ENCODE peak calls at places on chromosome 16, in six cellular contexts. One of them, this sample, is unnamed.
A peak's percentile ranks its signal among the peaks of the same experiment; 100 is the strongest.

GRCh38 chr16:27324851-27325301 is 11.1 kb downstream of the IL4R start:
- DNase-seq in PC-3: no peak
- DNase-seq in H1: peak; percentile 51
- DNase-seq in CD4-positive, alpha-beta T cell: no peak
- DNase-seq in fibroblast of mammary gland: no peak
- DNase-seq in lower lobe of right lung: no peak
- DNase-seq in this sample: no peak

GRCh38 chr16:55561319-55561848 is 5.1 kb upstream of the CAPNS2 start:
- DNase-seq in PC-3: no peak
- DNase-seq in H1: no peak
- DNase-seq in CD4-positive, alpha-beta T cell: no peak
- DNase-seq in fibroblast of mammary gland: no peak
- DNase-seq in lower lobe of right lung: no peak
- DNase-seq in this sample: no peak

GRCh38 chr16:16067127-16067526 is 117.7 kb downstream of the ABCC1 start:
- DNase-seq in PC-3: no peak
- DNase-seq in H1: no peak
- DNase-seq in CD4-positive, alpha-beta T cell: no peak
- DNase-seq in fibroblast of mammary gland: no peak
- DNase-seq in lower lobe of right lung: no peak
- DNase-seq in this sample: no peak

GRCh38 chr16:76278976-76279375 is 1.8 kb downstream of the CNTNAP4 start:
- DNase-seq in PC-3: peak; percentile 20
- DNase-seq in H1: no peak
- DNase-seq in CD4-positive, alpha-beta T cell: no peak
- DNase-seq in fibroblast of mammary gland: peak; percentile 70
- DNase-seq in lower lobe of right lung: no peak
- DNase-seq in this sample: no peak

GRCh38 chr16:70419384-70420327 is 19.2 kb downstream of the ST3GAL2 start:
- DNase-seq in PC-3: no peak
- DNase-seq in H1: no peak
- DNase-seq in CD4-positive, alpha-beta T cell: no peak
- DNase-seq in fibroblast of mammary gland: no peak
- DNase-seq in lower lobe of right lung: no peak
- DNase-seq in this sample: no peak

GRCh38 chr16:65154321-65154720 is 32.5 kb upstream of the CDH11 start:
- DNase-seq in PC-3: no peak
- DNase-seq in H1: no peak
- DNase-seq in CD4-positive, alpha-beta T cell: no peak
- DNase-seq in fibroblast of mammary gland: no peak
- DNase-seq in lower lobe of right lung: no peak
- DNase-seq in this sample: no peak

GRCh38 chr16:72876221-72876620 is 171.7 kb downstream of the ZFHX3 start:
- DNase-seq in PC-3: no peak
- DNase-seq in H1: no peak
- DNase-seq in CD4-positive, alpha-beta T cell: no peak
- DNase-seq in fibroblast of mammary gland: peak; percentile 85
- DNase-seq in lower lobe of right lung: peak; percentile 67
- DNase-seq in this sample: peak; percentile 39

GRCh38 chr16:80599466-80599865 is 58.7 kb downstream of the DYNLRB2 start:
- DNase-seq in PC-3: peak; percentile 78
- DNase-seq in H1: no peak
- DNase-seq in CD4-positive, alpha-beta T cell: no peak
- DNase-seq in fibroblast of mammary gland: peak; percentile 70
- DNase-seq in lower lobe of right lung: no peak
- DNase-seq in this sample: no peak

GRCh38 chr16:90000733-90001427 is 18.4 kb downstream of the DBNDD1 start:
- DNase-seq in PC-3: no peak
- DNase-seq in H1: no peak
- DNase-seq in CD4-positive, alpha-beta T cell: no peak
- DNase-seq in fibroblast of mammary gland: no peak
- DNase-seq in lower lobe of right lung: no peak
- DNase-seq in this sample: no peak

GRCh38 chr16:67915831-67916723 is 15.6 kb downstream of the CTRL start:
- DNase-seq in PC-3: no peak
- DNase-seq in H1: no peak
- DNase-seq in CD4-positive, alpha-beta T cell: no peak
- DNase-seq in fibroblast of mammary gland: no peak
- DNase-seq in lower lobe of right lung: no peak
- DNase-seq in this sample: no peak

GRCh38 chr16:88781140-88782077 is 3.6 kb downstream of the PIEZO1 start:
- DNase-seq in PC-3: peak; percentile 30
- DNase-seq in H1: no peak
- DNase-seq in CD4-positive, alpha-beta T cell: peak; percentile 40
- DNase-seq in fibroblast of mammary gland: no peak
- DNase-seq in lower lobe of right lung: peak; percentile 85
- DNase-seq in this sample: peak; percentile 78

GRCh38 chr16:57277586-57277985 is 6.9 kb downstream of the PLLP start:
- DNase-seq in PC-3: peak; percentile 96
- DNase-seq in H1: no peak
- DNase-seq in CD4-positive, alpha-beta T cell: peak; percentile 42
- DNase-seq in fibroblast of mammary gland: peak; percentile 60
- DNase-seq in lower lobe of right lung: peak; percentile 53
- DNase-seq in this sample: no peak

GRCh38 chr16:71995038-71995437 is 5.2 kb downstream of the PKD1L3 start:
- DNase-seq in PC-3: no peak
- DNase-seq in H1: no peak
- DNase-seq in CD4-positive, alpha-beta T cell: no peak
- DNase-seq in fibroblast of mammary gland: no peak
- DNase-seq in lower lobe of right lung: no peak
- DNase-seq in this sample: no peak

GRCh38 chr16:48556913-48557351 is 53.0 kb downstream of the N4BP1 start:
- DNase-seq in PC-3: peak; percentile 67
- DNase-seq in H1: no peak
- DNase-seq in CD4-positive, alpha-beta T cell: no peak
- DNase-seq in fibroblast of mammary gland: peak; percentile 88
- DNase-seq in lower lobe of right lung: no peak
- DNase-seq in this sample: peak; percentile 28

GRCh38 chr16:81530814-81531213 is 86.2 kb downstream of the CMIP start:
- DNase-seq in PC-3: no peak
- DNase-seq in H1: no peak
- DNase-seq in CD4-positive, alpha-beta T cell: no peak
- DNase-seq in fibroblast of mammary gland: no peak
- DNase-seq in lower lobe of right lung: peak; percentile 5
- DNase-seq in this sample: no peak

GRCh38 chr16:89642574-89642973 is 14.9 kb downstream of the CHMP1A start:
- DNase-seq in PC-3: no peak
- DNase-seq in H1: no peak
- DNase-seq in CD4-positive, alpha-beta T cell: no peak
- DNase-seq in fibroblast of mammary gland: no peak
- DNase-seq in lower lobe of right lung: no peak
- DNase-seq in this sample: no peak

GRCh38 chr16:80583466-80583865 is 42.7 kb downstream of the DYNLRB2 start:
- DNase-seq in PC-3: peak; percentile 64
- DNase-seq in H1: no peak
- DNase-seq in CD4-positive, alpha-beta T cell: no peak
- DNase-seq in fibroblast of mammary gland: peak; percentile 78
- DNase-seq in lower lobe of right lung: no peak
- DNase-seq in this sample: no peak

GRCh38 chr16:73040136-73040535 is 7.8 kb downstream of the ZFHX3 start:
- DNase-seq in PC-3: no peak
- DNase-seq in H1: no peak
- DNase-seq in CD4-positive, alpha-beta T cell: no peak
- DNase-seq in fibroblast of mammary gland: no peak
- DNase-seq in lower lobe of right lung: no peak
- DNase-seq in this sample: no peak

GRCh38 chr16:21218135-21218534 is 6.8 kb upstream of the ZP2 start:
- DNase-seq in PC-3: no peak
- DNase-seq in H1: no peak
- DNase-seq in CD4-positive, alpha-beta T cell: no peak
- DNase-seq in fibroblast of mammary gland: no peak
- DNase-seq in lower lobe of right lung: no peak
- DNase-seq in this sample: no peak

GRCh38 chr16:83624436-83625120 is 183.2 kb upstream of the HSBP1 start:
- DNase-seq in PC-3: no peak
- DNase-seq in H1: peak; percentile 41
- DNase-seq in CD4-positive, alpha-beta T cell: no peak
- DNase-seq in fibroblast of mammary gland: no peak
- DNase-seq in lower lobe of right lung: no peak
- DNase-seq in this sample: no peak

GRCh38 chr16:28097500-28097899 is 34.0 kb upstream of the GSG1L start:
- DNase-seq in PC-3: no peak
- DNase-seq in H1: no peak
- DNase-seq in CD4-positive, alpha-beta T cell: no peak
- DNase-seq in fibroblast of mammary gland: no peak
- DNase-seq in lower lobe of right lung: peak; percentile 24
- DNase-seq in this sample: no peak

GRCh38 chr16:48629531-48629930 is 19.6 kb upstream of the N4BP1 start:
- DNase-seq in PC-3: no peak
- DNase-seq in H1: peak; percentile 36
- DNase-seq in CD4-positive, alpha-beta T cell: no peak
- DNase-seq in fibroblast of mammary gland: no peak
- DNase-seq in lower lobe of right lung: no peak
- DNase-seq in this sample: no peak

GRCh38 chr16:29862383-29862883 is 593 bp downstream of the CDIPT start:
- DNase-seq in PC-3: peak; percentile 5
- DNase-seq in H1: no peak
- DNase-seq in CD4-positive, alpha-beta T cell: no peak
- DNase-seq in fibroblast of mammary gland: no peak
- DNase-seq in lower lobe of right lung: no peak
- DNase-seq in this sample: no peak

GRCh38 chr16:12160815-12161550 is 184.4 kb downstream of the SNX29 start:
- DNase-seq in PC-3: no peak
- DNase-seq in H1: no peak
- DNase-seq in CD4-positive, alpha-beta T cell: no peak
- DNase-seq in fibroblast of mammary gland: no peak
- DNase-seq in lower lobe of right lung: no peak
- DNase-seq in this sample: peak; percentile 54

GRCh38 chr16:76579277-76579676 is 302.1 kb downstream of the CNTNAP4 start:
- DNase-seq in PC-3: no peak
- DNase-seq in H1: no peak
- DNase-seq in CD4-positive, alpha-beta T cell: no peak
- DNase-seq in fibroblast of mammary gland: no peak
- DNase-seq in lower lobe of right lung: no peak
- DNase-seq in this sample: no peak

GRCh38 chr16:55543470-55543869 is 23.0 kb upstream of the CAPNS2 start:
- DNase-seq in PC-3: peak; percentile 37
- DNase-seq in H1: no peak
- DNase-seq in CD4-positive, alpha-beta T cell: no peak
- DNase-seq in fibroblast of mammary gland: peak; percentile 63
- DNase-seq in lower lobe of right lung: no peak
- DNase-seq in this sample: no peak

GRCh38 chr16:30122621-30123160 is 329 bp downstream of the MAPK3 start:
- DNase-seq in PC-3: no peak
- DNase-seq in H1: no peak
- DNase-seq in CD4-positive, alpha-beta T cell: no peak
- DNase-seq in fibroblast of mammary gland: no peak
- DNase-seq in lower lobe of right lung: no peak
- DNase-seq in this sample: no peak

GRCh38 chr16:53433930-53434435 is 288 bp upstream of the RBL2 start:
- DNase-seq in PC-3: peak; percentile 68
- DNase-seq in H1: no peak
- DNase-seq in CD4-positive, alpha-beta T cell: no peak
- DNase-seq in fibroblast of mammary gland: peak; percentile 75
- DNase-seq in lower lobe of right lung: no peak
- DNase-seq in this sample: no peak

GRCh38 chr16:3182608-3183444 is 5.2 kb upstream of the OR1F1 start:
- DNase-seq in PC-3: peak; percentile 52
- DNase-seq in H1: peak; percentile 99
- DNase-seq in CD4-positive, alpha-beta T cell: no peak
- DNase-seq in fibroblast of mammary gland: peak; percentile 75
- DNase-seq in lower lobe of right lung: peak; percentile 68
- DNase-seq in this sample: peak; percentile 40
- TF ChIP-seq CTCF in PC-3: no peak
- TF ChIP-seq CTCF in H1: peak; percentile 41
- TF ChIP-seq CTCF in CD4-positive, alpha-beta T cell: peak; percentile 38
- TF ChIP-seq CTCF in fibroblast of mammary gland: no peak
- TF ChIP-seq CTCF in lower lobe of right lung: peak; percentile 36
- TF ChIP-seq CTCF in this sample: peak; percentile 19

GRCh38 chr16:50683689-50684374 is 2.7 kb upstream of the SNX20 start:
- DNase-seq in PC-3: no peak
- DNase-seq in H1: no peak
- DNase-seq in CD4-positive, alpha-beta T cell: no peak
- DNase-seq in fibroblast of mammary gland: no peak
- DNase-seq in lower lobe of right lung: no peak
- DNase-seq in this sample: peak; percentile 77
- TF ChIP-seq CTCF in PC-3: no peak
- TF ChIP-seq CTCF in H1: no peak
- TF ChIP-seq CTCF in CD4-positive, alpha-beta T cell: no peak
- TF ChIP-seq CTCF in fibroblast of mammary gland: no peak
- TF ChIP-seq CTCF in lower lobe of right lung: no peak
- TF ChIP-seq CTCF in this sample: no peak

GRCh38 chr16:46658925-46659324 is 30.1 kb downstream of the VPS35 start:
- DNase-seq in PC-3: no peak
- DNase-seq in H1: no peak
- DNase-seq in CD4-positive, alpha-beta T cell: no peak
- DNase-seq in fibroblast of mammary gland: no peak
- DNase-seq in lower lobe of right lung: peak; percentile 71
- DNase-seq in this sample: peak; percentile 61
- TF ChIP-seq CTCF in PC-3: no peak
- TF ChIP-seq CTCF in H1: no peak
- TF ChIP-seq CTCF in CD4-positive, alpha-beta T cell: no peak
- TF ChIP-seq CTCF in fibroblast of mammary gland: no peak
- TF ChIP-seq CTCF in lower lobe of right lung: no peak
- TF ChIP-seq CTCF in this sample: no peak

GRCh38 chr16:23423496-23424049 is 29.4 kb downstream of the COG7 start:
- DNase-seq in PC-3: peak; percentile 94
- DNase-seq in H1: no peak
- DNase-seq in CD4-positive, alpha-beta T cell: no peak
- DNase-seq in fibroblast of mammary gland: peak; percentile 98
- DNase-seq in lower lobe of right lung: peak; percentile 59
- DNase-seq in this sample: no peak
- TF ChIP-seq CTCF in PC-3: no peak
- TF ChIP-seq CTCF in H1: no peak
- TF ChIP-seq CTCF in CD4-positive, alpha-beta T cell: no peak
- TF ChIP-seq CTCF in fibroblast of mammary gland: no peak
- TF ChIP-seq CTCF in lower lobe of right lung: no peak
- TF ChIP-seq CTCF in this sample: no peak

GRCh38 chr16:59148756-59149155 is 414.6 kb upstream of the GOT2 start:
- DNase-seq in PC-3: no peak
- DNase-seq in H1: no peak
- DNase-seq in CD4-positive, alpha-beta T cell: no peak
- DNase-seq in fibroblast of mammary gland: no peak
- DNase-seq in lower lobe of right lung: no peak
- DNase-seq in this sample: no peak

GRCh38 chr16:59154295-59154694 is 420.2 kb upstream of the GOT2 start:
- DNase-seq in PC-3: no peak
- DNase-seq in H1: no peak
- DNase-seq in CD4-positive, alpha-beta T cell: no peak
- DNase-seq in fibroblast of mammary gland: no peak
- DNase-seq in lower lobe of right lung: no peak
- DNase-seq in this sample: no peak

GRCh38 chr16:59146140-59146539 is 412.0 kb upstream of the GOT2 start:
- DNase-seq in PC-3: no peak
- DNase-seq in H1: no peak
- DNase-seq in CD4-positive, alpha-beta T cell: no peak
- DNase-seq in fibroblast of mammary gland: no peak
- DNase-seq in lower lobe of right lung: no peak
- DNase-seq in this sample: no peak

DNA sequence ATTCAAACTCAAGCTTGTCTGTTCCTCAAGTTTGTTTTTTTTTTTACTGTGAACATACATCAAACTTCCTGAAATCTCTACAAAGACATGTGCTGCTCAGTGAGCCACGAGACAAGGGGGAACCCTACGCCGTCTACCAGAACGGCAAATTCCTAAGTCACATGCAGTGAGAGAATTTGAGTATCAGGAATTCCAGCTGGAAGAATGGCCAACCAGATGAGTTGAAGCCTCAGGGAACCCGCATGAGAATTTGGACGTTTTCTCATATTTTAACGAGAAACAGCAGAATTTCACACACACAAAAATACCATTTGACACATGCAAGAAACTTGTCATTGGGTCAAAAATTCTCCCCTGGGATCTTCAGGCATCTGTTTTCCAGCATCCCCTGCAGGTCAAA is 414.2 kb upstream of the GOT2 start:
- DNase-seq in PC-3: no peak
- DNase-seq in H1: no peak
- DNase-seq in CD4-positive, alpha-beta T cell: no peak
- DNase-seq in fibroblast of mammary gland: no peak
- DNase-seq in lower lobe of right lung: no peak
- DNase-seq in this sample: no peak
- TF ChIP-seq CTCF in PC-3: no peak
- TF ChIP-seq CTCF in H1: no peak
- TF ChIP-seq CTCF in CD4-positive, alpha-beta T cell: no peak
- TF ChIP-seq CTCF in fibroblast of mammary gland: no peak
- TF ChIP-seq CTCF in lower lobe of right lung: no peak
- TF ChIP-seq CTCF in this sample: no peak

This sample was measured in GM10248.